ENCODE peak calls at places on chromosome 3, in ten cellular contexts. L, J, K, N, X, A, C, P, G and F are unnamed samples.

GRCh38 chr3:179100652-179101051 is 29.0 kb upstream of the ZMAT3 start:
- DNase-seq in L (no peak), J (no peak), K (no peak), N (no peak), X (no peak), A (no peak), C (no peak), P (peak; percentile 79), G (no peak), F (no peak)

GRCh38 chr3:197025736-197026480 is 3.7 kb downstream of the MELTF start:
- DNase-seq in L (no peak), J (no peak), K (no peak), N (no peak), X (peak; percentile 9), A (peak; percentile 52), C (no peak), P (no peak), G (no peak), F (no peak)

GRCh38 chr3:10954740-10955139 is 37.8 kb upstream of the SLC6A1 start:
- DNase-seq in L (no peak), J (no peak), K (no peak), N (no peak), X (no peak), A (no peak), C (no peak), P (no peak), G (no peak), F (no peak)

GRCh38 chr3:161273589-161274218 is 52.6 kb downstream of the NMD3 start:
- DNase-seq in L (peak; percentile 47), J (no peak), K (no peak), N (no peak), X (peak; percentile 31), A (no peak), C (no peak), P (peak; percentile 75), G (no peak), F (peak; percentile 69)

GRCh38 chr3:136141891-136142290 is 54.2 kb downstream of the MSL2 start:
- DNase-seq in L (no peak), J (no peak), K (no peak), N (no peak), X (no peak), A (no peak), C (no peak), P (peak; percentile 36), G (no peak), F (no peak)

GRCh38 chr3:156615592-156616173 is 58.7 kb upstream of the TIPARP start:
- DNase-seq in L (no peak), J (no peak), K (no peak), N (peak; percentile 45), X (no peak), A (no peak), C (no peak), P (peak; percentile 86), G (no peak), F (peak; percentile 93)

GRCh38 chr3:155302891-155303290 is 9.4 kb upstream of the STRIT1 start:
- DNase-seq in L (no peak), J (no peak), K (no peak), N (no peak), X (no peak), A (no peak), C (no peak), P (no peak), G (no peak), F (no peak)

GRCh38 chr3:184017672-184018423 is at the start of gene ABCC5:
- DNase-seq in L (peak; percentile 91), J (peak; percentile 97), K (peak; percentile 81), N (peak; percentile 51), X (peak; percentile 81), A (peak; percentile 90), C (peak; percentile 94), P (peak; percentile 98), G (peak; percentile 86), F (peak; percentile 94)

GRCh38 chr3:53240989-53241972 is 14.5 kb downstream of the TKT start:
- DNase-seq in L (no peak), J (no peak), K (no peak), N (no peak), X (no peak), A (no peak), C (no peak), P (no peak), G (no peak), F (no peak)

GRCh38 chr3:46887980-46888494 is 10.5 kb downstream of the PTH1R start:
- DNase-seq in L (no peak), J (no peak), K (no peak), N (no peak), X (no peak), A (no peak), C (no peak), P (no peak), G (no peak), F (no peak)

GRCh38 chr3:41159581-41160189 is 39.6 kb upstream of the CTNNB1 start:
- DNase-seq in L (no peak), J (no peak), K (no peak), N (no peak), X (no peak), A (no peak), C (no peak), P (no peak), G (no peak), F (no peak)

GRCh38 chr3:48688032-48688736 is 2.5 kb upstream of the NCKIPSD start:
- DNase-seq in L (no peak), J (no peak), K (no peak), N (no peak), X (no peak), A (no peak), C (no peak), P (no peak), G (no peak), F (no peak)

GRCh38 chr3:48685603-48686511 is at the start of gene NCKIPSD:
- DNase-seq in L (peak; percentile 86), J (peak; percentile 93), K (no peak), N (no peak), X (peak; percentile 91), A (peak; percentile 81), C (peak; percentile 92), P (peak; percentile 95), G (peak; percentile 90), F (peak; percentile 79)

GRCh38 chr3:48685293-48685602 is 467 bp downstream of the NCKIPSD start:
- DNase-seq in L (no peak), J (no peak), K (no peak), N (no peak), X (no peak), A (no peak), C (no peak), P (no peak), G (no peak), F (no peak)

GRCh38 chr3:48687220-48687678 is 1.5 kb upstream of the NCKIPSD start:
- DNase-seq in L (no peak), J (no peak), K (no peak), N (no peak), X (no peak), A (no peak), C (no peak), P (no peak), G (no peak), F (no peak)

DNA sequence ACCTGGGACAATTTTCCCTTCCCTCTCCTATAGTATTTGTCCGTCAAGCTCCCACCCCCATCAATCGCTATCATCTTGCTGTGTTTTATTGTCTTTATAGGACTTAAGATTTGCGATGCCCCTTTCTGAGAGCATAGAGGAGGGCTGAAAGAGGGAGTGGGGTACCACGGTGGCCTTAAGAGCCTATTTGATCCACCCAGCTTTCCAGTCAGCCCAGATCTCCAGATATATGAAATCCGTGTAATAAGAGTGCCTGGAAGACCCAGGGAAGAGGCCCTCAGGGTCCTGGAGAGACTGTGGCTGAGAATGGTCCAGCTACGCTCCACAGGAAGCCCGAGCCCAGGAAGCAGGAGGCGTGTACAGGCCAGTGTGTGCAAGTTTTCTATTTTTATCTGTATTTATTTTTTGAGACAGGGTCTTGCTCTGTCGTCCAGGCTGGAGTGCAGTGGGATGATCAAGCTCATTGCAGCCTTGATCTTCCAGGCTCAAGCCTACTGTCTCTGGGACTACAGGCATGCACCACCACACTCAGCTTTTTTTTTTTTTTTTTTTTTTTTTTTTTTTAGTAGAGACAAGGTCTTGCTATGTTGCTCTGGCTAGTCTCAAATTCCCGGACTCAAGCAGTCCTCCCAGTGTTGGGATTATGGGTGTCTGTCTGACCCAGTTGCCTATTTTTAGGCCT is 964 bp upstream of the NCKIPSD start:
- DNase-seq in L (no peak), J (no peak), K (no peak), N (no peak), X (no peak), A (no peak), C (no peak), P (no peak), G (no peak), F (no peak)
- TF ChIP-seq CTCF in L (no peak), J (no peak), K (no peak), N (no peak), X (no peak), A (no peak), C (no peak), P (no peak), G (no peak), F (no peak)

GRCh38 chr3:171833775-171834460 is 9.2 kb upstream of the TMEM212 start:
- DNase-seq in L (peak; percentile 59), J (no peak), K (no peak), N (no peak), X (no peak), A (no peak), C (no peak), P (peak; percentile 73), G (no peak), F (peak; percentile 85)
- TF ChIP-seq CTCF in L (peak; percentile 30), J (no peak), K (peak; percentile 16), N (peak; percentile 43), X (no peak), A (peak; percentile 77), C (peak; percentile 46), P (peak; percentile 32), G (peak; percentile 51), F (peak; percentile 40)

GRCh38 chr3:15974647-15975046 is 176.9 kb upstream of the ANKRD28 start:
- DNase-seq in L (peak; percentile 64), J (no peak), K (peak; percentile 31), N (no peak), X (no peak), A (no peak), C (no peak), P (no peak), G (no peak), F (no peak)
- TF ChIP-seq CTCF in L (peak; percentile 66), J (no peak), K (peak; percentile 66), N (peak; percentile 15), X (no peak), A (no peak), C (no peak), P (no peak), G (peak; percentile 38), F (peak; percentile 14)

GRCh38 chr3:67401911-67402310 is 252.5 kb downstream of the SUCLG2 start:
- DNase-seq in L (peak; percentile 10), J (no peak), K (no peak), N (no peak), X (no peak), A (no peak), C (no peak), P (no peak), G (no peak), F (no peak)

GRCh38 chr3:67405193-67405592 is 249.2 kb downstream of the SUCLG2 start:
- DNase-seq in L (no peak), J (no peak), K (no peak), N (no peak), X (no peak), A (no peak), C (no peak), P (no peak), G (no peak), F (no peak)

GRCh38 chr3:67400476-67400875 is 253.9 kb downstream of the SUCLG2 start:
- DNase-seq in L (no peak), J (no peak), K (no peak), N (no peak), X (no peak), A (no peak), C (no peak), P (no peak), G (no peak), F (no peak)

GRCh38 chr3:67402873-67403272 is 251.5 kb downstream of the SUCLG2 start:
- DNase-seq in L (no peak), J (no peak), K (no peak), N (no peak), X (no peak), A (no peak), C (no peak), P (no peak), G (no peak), F (no peak)
- TF ChIP-seq CTCF in L (no peak), J (no peak), K (no peak), N (no peak), X (no peak), A (no peak), C (no peak), P (no peak), G (no peak), F (no peak)